ENCODE peak calls at places on chromosome 22, in seven cellular contexts. One of them, this sample, is unnamed.
A peak's percentile ranks its signal among the peaks of the same experiment; 100 is the strongest.

GRCh38 chr22:50342651-50343540 is at the start of gene PPP6R2:
- DNase-seq in D721Med: no peak
- DNase-seq in RWPE1: peak; percentile 63
- DNase-seq in fibroblast of mammary gland: peak; percentile 48
- DNase-seq in H1: peak; percentile 96
- DNase-seq in activated CD8-positive, alpha-beta T cell treated with anti-CD3 and anti-CD28 coated beads for 36 hours: peak; percentile 88
- DNase-seq in tibial artery: peak; percentile 89
- DNase-seq in this sample: peak; percentile 49

GRCh38 chr22:24445481-24446290 is 18.3 kb downstream of the ADORA2A start:
- DNase-seq in tibial artery: peak; percentile 45
- DNase-seq in RWPE1: no peak
- DNase-seq in activated CD8-positive, alpha-beta T cell treated with anti-CD3 and anti-CD28 coated beads for 36 hours: peak; percentile 79
- DNase-seq in H1: no peak
- DNase-seq in D721Med: peak; percentile 98
- DNase-seq in fibroblast of mammary gland: no peak
- DNase-seq in this sample: no peak

GRCh38 chr22:24105018-24105360 is 76.3 kb upstream of the SUSD2 start:
- DNase-seq in activated CD8-positive, alpha-beta T cell treated with anti-CD3 and anti-CD28 coated beads for 36 hours: no peak
- DNase-seq in H1: no peak
- DNase-seq in tibial artery: peak; percentile 81
- DNase-seq in fibroblast of mammary gland: peak; percentile 64
- DNase-seq in RWPE1: no peak
- DNase-seq in D721Med: peak; percentile 33
- DNase-seq in this sample: no peak

GRCh38 chr22:28711820-28712777 is 29.5 kb downstream of the CHEK2 start:
- DNase-seq in activated CD8-positive, alpha-beta T cell treated with anti-CD3 and anti-CD28 coated beads for 36 hours: no peak
- DNase-seq in tibial artery: no peak
- DNase-seq in RWPE1: peak; percentile 59
- DNase-seq in fibroblast of mammary gland: peak; percentile 98
- DNase-seq in H1: no peak
- DNase-seq in D721Med: no peak
- DNase-seq in this sample: peak; percentile 95

GRCh38 chr22:32620992-32621391 is 146.4 kb downstream of the FBXO7 start:
- DNase-seq in activated CD8-positive, alpha-beta T cell treated with anti-CD3 and anti-CD28 coated beads for 36 hours: no peak
- DNase-seq in H1: no peak
- DNase-seq in tibial artery: no peak
- DNase-seq in RWPE1: no peak
- DNase-seq in fibroblast of mammary gland: no peak
- DNase-seq in D721Med: no peak
- DNase-seq in this sample: no peak

GRCh38 chr22:50186789-50187523 is 1.2 kb downstream of the TRABD start:
- DNase-seq in tibial artery: no peak
- DNase-seq in activated CD8-positive, alpha-beta T cell treated with anti-CD3 and anti-CD28 coated beads for 36 hours: no peak
- DNase-seq in D721Med: no peak
- DNase-seq in fibroblast of mammary gland: peak; percentile 29
- DNase-seq in RWPE1: no peak
- DNase-seq in H1: no peak
- DNase-seq in this sample: no peak

GRCh38 chr22:48099251-48099650 is 1336.8 kb downstream of the TBC1D22A start:
- DNase-seq in H1: no peak
- DNase-seq in activated CD8-positive, alpha-beta T cell treated with anti-CD3 and anti-CD28 coated beads for 36 hours: no peak
- DNase-seq in D721Med: no peak
- DNase-seq in fibroblast of mammary gland: no peak
- DNase-seq in tibial artery: peak; percentile 43
- DNase-seq in RWPE1: no peak
- DNase-seq in this sample: no peak

GRCh38 chr22:50308986-50309600 is 1.6 kb upstream of the PLXNB2 start:
- DNase-seq in activated CD8-positive, alpha-beta T cell treated with anti-CD3 and anti-CD28 coated beads for 36 hours: no peak
- DNase-seq in RWPE1: no peak
- DNase-seq in D721Med: no peak
- DNase-seq in tibial artery: peak; percentile 69
- DNase-seq in H1: no peak
- DNase-seq in fibroblast of mammary gland: no peak
- DNase-seq in this sample: no peak

GRCh38 chr22:22920104-22920654 is 32.6 kb downstream of the IGLL5 start:
- DNase-seq in H1: no peak
- DNase-seq in fibroblast of mammary gland: no peak
- DNase-seq in RWPE1: no peak
- DNase-seq in activated CD8-positive, alpha-beta T cell treated with anti-CD3 and anti-CD28 coated beads for 36 hours: no peak
- DNase-seq in D721Med: no peak
- DNase-seq in tibial artery: no peak
- DNase-seq in this sample: no peak

GRCh38 chr22:39149915-39150847 is 2.3 kb downstream of the CBX7 start:
- DNase-seq in RWPE1: no peak
- DNase-seq in D721Med: no peak
- DNase-seq in H1: no peak
- DNase-seq in tibial artery: no peak
- DNase-seq in activated CD8-positive, alpha-beta T cell treated with anti-CD3 and anti-CD28 coated beads for 36 hours: no peak
- DNase-seq in fibroblast of mammary gland: no peak
- DNase-seq in this sample: no peak

GRCh38 chr22:19287076-19287724 is 4.3 kb downstream of the CLTCL1 start:
- DNase-seq in activated CD8-positive, alpha-beta T cell treated with anti-CD3 and anti-CD28 coated beads for 36 hours: no peak
- DNase-seq in D721Med: no peak
- DNase-seq in RWPE1: peak; percentile 79
- DNase-seq in H1: no peak
- DNase-seq in fibroblast of mammary gland: peak; percentile 54
- DNase-seq in tibial artery: no peak
- DNase-seq in this sample: peak; percentile 59

GRCh38 chr22:33921576-33922181 is 1.4 kb upstream of the LARGE1 start:
- DNase-seq in fibroblast of mammary gland: peak; percentile 47
- DNase-seq in D721Med: no peak
- DNase-seq in tibial artery: peak; percentile 78
- DNase-seq in RWPE1: no peak
- DNase-seq in H1: peak; percentile 92
- DNase-seq in activated CD8-positive, alpha-beta T cell treated with anti-CD3 and anti-CD28 coated beads for 36 hours: peak; percentile 22
- DNase-seq in this sample: peak; percentile 12

DNA sequence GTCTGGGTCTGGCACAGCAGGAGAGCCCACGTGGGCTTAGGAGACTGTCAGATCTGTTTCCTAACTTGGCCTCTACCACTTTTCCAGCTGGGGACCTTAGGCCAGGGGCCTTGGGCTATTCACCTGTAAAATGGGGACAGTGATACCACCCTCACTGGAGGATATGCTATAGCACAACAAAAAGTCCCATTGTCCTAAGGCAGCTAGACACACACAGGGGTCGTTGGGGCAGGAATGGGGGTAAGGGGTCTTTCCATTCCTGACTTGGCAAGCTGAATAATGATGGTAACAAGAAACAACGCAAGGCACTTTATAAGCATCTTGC is 2.6 kb upstream of the SH3BP1 start:
- DNase-seq in fibroblast of mammary gland: no peak
- DNase-seq in RWPE1: no peak
- DNase-seq in tibial artery: no peak
- DNase-seq in activated CD8-positive, alpha-beta T cell treated with anti-CD3 and anti-CD28 coated beads for 36 hours: no peak
- DNase-seq in H1: no peak
- DNase-seq in D721Med: no peak
- DNase-seq in this sample: no peak
- TF ChIP-seq CTCF in fibroblast of mammary gland: no peak
- TF ChIP-seq CTCF in RWPE1: no peak
- TF ChIP-seq CTCF in tibial artery: no peak
- TF ChIP-seq CTCF in activated CD8-positive, alpha-beta T cell treated with anti-CD3 and anti-CD28 coated beads for 36 hours: no peak
- TF ChIP-seq CTCF in H1: no peak
- TF ChIP-seq CTCF in D721Med: no peak
- TF ChIP-seq CTCF in this sample: no peak

GRCh38 chr22:37352481-37352880 is 70.2 kb downstream of the CYTH4 start:
- DNase-seq in D721Med: no peak
- DNase-seq in RWPE1: no peak
- DNase-seq in activated CD8-positive, alpha-beta T cell treated with anti-CD3 and anti-CD28 coated beads for 36 hours: no peak
- DNase-seq in H1: no peak
- DNase-seq in tibial artery: no peak
- DNase-seq in fibroblast of mammary gland: no peak
- DNase-seq in this sample: no peak
- TF ChIP-seq CTCF in D721Med: no peak
- TF ChIP-seq CTCF in RWPE1: no peak
- TF ChIP-seq CTCF in activated CD8-positive, alpha-beta T cell treated with anti-CD3 and anti-CD28 coated beads for 36 hours: no peak
- TF ChIP-seq CTCF in H1: no peak
- TF ChIP-seq CTCF in tibial artery: no peak
- TF ChIP-seq CTCF in fibroblast of mammary gland: no peak
- TF ChIP-seq CTCF in this sample: no peak

DNA sequence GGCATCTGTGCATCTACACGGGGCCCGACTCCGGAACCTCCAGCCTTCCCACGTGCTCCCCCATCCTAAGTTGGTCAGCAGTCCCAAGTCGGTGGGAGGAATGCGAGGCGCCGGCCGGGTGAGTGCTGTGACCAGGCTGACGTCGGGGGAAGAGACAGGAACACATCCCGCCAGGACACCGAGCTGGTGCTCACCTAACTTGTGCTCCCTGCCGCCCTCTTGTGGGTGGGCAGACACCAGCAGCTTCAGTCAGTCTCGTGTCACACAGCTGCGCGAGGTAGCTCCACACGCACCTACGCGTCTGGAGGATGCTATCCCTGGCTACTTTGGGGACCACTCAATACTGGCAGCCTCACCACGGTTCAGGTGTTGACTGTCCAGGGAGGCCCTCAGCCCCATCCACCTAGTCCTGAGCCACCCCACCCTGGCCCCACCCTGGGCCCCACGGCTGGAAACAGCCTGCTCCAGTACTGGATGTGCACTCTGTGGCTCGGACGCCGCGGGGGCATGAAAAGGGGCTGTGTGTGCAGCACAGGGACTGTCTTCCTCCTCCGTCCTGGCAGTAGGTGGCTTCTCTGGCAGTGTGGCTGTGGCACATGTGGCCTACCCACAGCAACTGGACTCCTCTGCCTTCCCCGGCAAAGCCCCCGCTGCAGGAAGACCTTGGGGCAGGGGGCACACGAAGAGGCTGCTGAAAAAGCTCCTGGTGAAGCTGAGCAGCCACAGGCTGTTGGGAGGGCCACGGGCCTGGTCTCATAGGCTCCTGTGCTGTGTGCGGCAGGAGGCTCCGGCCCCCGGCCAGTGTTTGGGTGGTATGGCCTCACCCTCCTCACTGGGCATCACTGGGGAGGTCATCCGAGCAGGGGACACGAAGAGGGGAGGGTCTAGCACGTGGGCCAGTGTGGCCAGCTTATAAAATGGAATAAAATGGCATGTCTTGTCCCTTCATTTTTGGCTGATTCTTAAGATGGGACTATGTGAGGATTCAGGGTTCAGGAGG is 11.2 kb upstream of the BID start:
- DNase-seq in RWPE1: no peak
- DNase-seq in tibial artery: no peak
- DNase-seq in D721Med: no peak
- DNase-seq in H1: peak; percentile 96
- DNase-seq in fibroblast of mammary gland: peak; percentile 29
- DNase-seq in activated CD8-positive, alpha-beta T cell treated with anti-CD3 and anti-CD28 coated beads for 36 hours: peak; percentile 81
- DNase-seq in this sample: peak; percentile 20
- TF ChIP-seq CTCF in RWPE1: peak; percentile 38
- TF ChIP-seq CTCF in tibial artery: peak; percentile 34
- TF ChIP-seq CTCF in D721Med: peak; percentile 58
- TF ChIP-seq CTCF in H1: peak; percentile 99
- TF ChIP-seq CTCF in fibroblast of mammary gland: peak; percentile 48
- TF ChIP-seq CTCF in activated CD8-positive, alpha-beta T cell treated with anti-CD3 and anti-CD28 coated beads for 36 hours: peak; percentile 77
- TF ChIP-seq CTCF in this sample: peak; percentile 77

GRCh38 chr22:37692627-37693285 is 4.1 kb upstream of the TRIOBP start:
- DNase-seq in fibroblast of mammary gland: no peak
- DNase-seq in H1: no peak
- DNase-seq in activated CD8-positive, alpha-beta T cell treated with anti-CD3 and anti-CD28 coated beads for 36 hours: no peak
- DNase-seq in tibial artery: no peak
- DNase-seq in RWPE1: no peak
- DNase-seq in D721Med: no peak
- DNase-seq in this sample: no peak

GRCh38 chr22:37701121-37701786 is 4.4 kb downstream of the TRIOBP start:
- DNase-seq in H1: no peak
- DNase-seq in tibial artery: no peak
- DNase-seq in activated CD8-positive, alpha-beta T cell treated with anti-CD3 and anti-CD28 coated beads for 36 hours: no peak
- DNase-seq in fibroblast of mammary gland: peak; percentile 16
- DNase-seq in RWPE1: no peak
- DNase-seq in D721Med: no peak
- DNase-seq in this sample: no peak

GRCh38 chr22:37696657-37697539 is at the start of gene TRIOBP:
- DNase-seq in H1: peak; percentile 97
- DNase-seq in RWPE1: peak; percentile 87
- DNase-seq in tibial artery: peak; percentile 97
- DNase-seq in activated CD8-positive, alpha-beta T cell treated with anti-CD3 and anti-CD28 coated beads for 36 hours: peak; percentile 98
- DNase-seq in D721Med: peak; percentile 64
- DNase-seq in fibroblast of mammary gland: peak; percentile 93
- DNase-seq in this sample: peak; percentile 94

DNA sequence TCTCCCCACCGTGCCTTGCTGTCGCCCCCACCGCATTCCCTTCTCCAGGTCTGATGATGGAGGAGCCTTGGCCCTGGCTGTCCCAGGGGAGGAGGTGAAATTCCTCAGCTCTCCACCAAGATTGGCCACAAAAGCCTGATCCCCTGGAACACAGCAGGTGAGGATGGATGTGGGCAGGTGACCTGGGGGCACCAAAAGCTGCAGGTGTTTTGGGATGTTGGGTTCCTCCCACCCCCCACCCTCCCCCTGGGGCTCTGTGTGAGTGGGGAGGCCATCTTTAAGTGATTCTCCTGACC is 640 bp downstream of the TRIOBP start:
- DNase-seq in RWPE1: no peak
- DNase-seq in D721Med: no peak
- DNase-seq in H1: peak; percentile 73
- DNase-seq in activated CD8-positive, alpha-beta T cell treated with anti-CD3 and anti-CD28 coated beads for 36 hours: no peak
- DNase-seq in fibroblast of mammary gland: no peak
- DNase-seq in tibial artery: no peak
- DNase-seq in this sample: no peak
- TF ChIP-seq CTCF in RWPE1: no peak
- TF ChIP-seq CTCF in D721Med: no peak
- TF ChIP-seq CTCF in H1: no peak
- TF ChIP-seq CTCF in activated CD8-positive, alpha-beta T cell treated with anti-CD3 and anti-CD28 coated beads for 36 hours: no peak
- TF ChIP-seq CTCF in fibroblast of mammary gland: no peak
- TF ChIP-seq CTCF in tibial artery: no peak
- TF ChIP-seq CTCF in this sample: peak; percentile 16